ENCODE peak calls at places on chromosomes 1 and 21, in five cellular contexts. N, J, S, M and O are unnamed samples.
A peak's percentile ranks its signal among the peaks of the same experiment; 100 is the strongest.

GRCh38 chr1:204560590-204560989 is 44.4 kb downstream of the MDM4 start:
- DNase-seq in N (no peak), J (no peak), S (peak; percentile 16), M (no peak), O (no peak)

GRCh38 chr1:243490748-243491686 is 235.2 kb downstream of the SDCCAG8 start:
- DNase-seq in N (no peak), J (no peak), S (no peak), M (no peak), O (no peak)

GRCh38 chr1:199585392-199585791 is 442.1 kb upstream of the NR5A2 start:
- DNase-seq in N (no peak), J (no peak), S (no peak), M (no peak), O (no peak)

GRCh38 chr1:43439781-43440180 is 13.9 kb downstream of the HYI start:
- DNase-seq in N (no peak), J (no peak), S (no peak), M (no peak), O (no peak)

GRCh38 chr1:173920868-173921267 is 3.7 kb upstream of the SERPINC1 start:
- DNase-seq in N (no peak), J (no peak), S (no peak), M (no peak), O (no peak)

GRCh38 chr1:58815680-58816071 is 31.8 kb upstream of the JUN start:
- DNase-seq in N (peak; percentile 83), J (no peak), S (peak; percentile 26), M (peak; percentile 37), O (no peak)

GRCh38 chr1:167795810-167796740 is 74.3 kb downstream of the MPZL1 start:
- DNase-seq in N (no peak), J (no peak), S (no peak), M (no peak), O (no peak)

GRCh38 chr1:95041491-95042165 is 31.1 kb downstream of the ALG14 start:
- DNase-seq in N (peak; percentile 66), J (no peak), S (peak; percentile 83), M (peak; percentile 49), O (no peak)

GRCh38 chr1:93692451-93692861 is 10.8 kb upstream of the BCAR3 start:
- DNase-seq in N (no peak), J (no peak), S (no peak), M (no peak), O (no peak)

GRCh38 chr21:27248791-27249190 is 281.9 kb upstream of the ADAMTS5 start:
- DNase-seq in N (no peak), J (no peak), S (no peak), M (no peak), O (no peak)

GRCh38 chr21:33543505-33544129 is 779 bp downstream of the SON start:
- DNase-seq in N (peak; percentile 81), J (no peak), S (peak; percentile 38), M (peak; percentile 67), O (no peak)

GRCh38 chr1:23483327-23484252 is at the start of gene ASAP3:
- DNase-seq in N (peak; percentile 46), J (peak; percentile 25), S (no peak), M (peak; percentile 54), O (peak; percentile 15)

GRCh38 chr1:173002891-173003582 is 47.7 kb downstream of the TNFSF18 start:
- DNase-seq in N (no peak), J (no peak), S (peak; percentile 90), M (no peak), O (no peak)

GRCh38 chr1:222034790-222035189 is 292.9 kb upstream of the DUSP10 start:
- DNase-seq in N (no peak), J (no peak), S (peak; percentile 11), M (no peak), O (no peak)

GRCh38 chr1:90725341-90725960 is 8.3 kb upstream of the BARHL2 start:
- DNase-seq in N (no peak), J (no peak), S (no peak), M (no peak), O (no peak)

GRCh38 chr1:198648584-198648983 is 9.7 kb downstream of the PTPRC start:
- DNase-seq in N (no peak), J (no peak), S (no peak), M (no peak), O (no peak)

GRCh38 chr1:109906160-109906838 is 4.3 kb upstream of the CSF1 start:
- DNase-seq in N (no peak), J (peak; percentile 69), S (no peak), M (no peak), O (peak; percentile 29)

GRCh38 chr1:205057808-205058575 is 15.0 kb downstream of the CNTN2 start:
- DNase-seq in N (no peak), J (no peak), S (no peak), M (no peak), O (no peak)

GRCh38 chr1:153617677-153618076 is 1.6 kb upstream of the S100A14 start:
- DNase-seq in N (peak; percentile 90), J (peak; percentile 68), S (no peak), M (no peak), O (peak; percentile 47)

GRCh38 chr1:236120725-236121153 is 21.6 kb upstream of the GPR137B start:
- DNase-seq in N (no peak), J (no peak), S (no peak), M (no peak), O (no peak)

GRCh38 chr1:230986976-230987375 is 8.1 kb downstream of the ARV1 start:
- DNase-seq in N (no peak), J (no peak), S (peak; percentile 83), M (no peak), O (no peak)

GRCh38 chr1:161196521-161197451 is 2.1 kb downstream of the ADAMTS4 start:
- DNase-seq in N (no peak), J (no peak), S (peak; percentile 53), M (no peak), O (no peak)

DNA sequence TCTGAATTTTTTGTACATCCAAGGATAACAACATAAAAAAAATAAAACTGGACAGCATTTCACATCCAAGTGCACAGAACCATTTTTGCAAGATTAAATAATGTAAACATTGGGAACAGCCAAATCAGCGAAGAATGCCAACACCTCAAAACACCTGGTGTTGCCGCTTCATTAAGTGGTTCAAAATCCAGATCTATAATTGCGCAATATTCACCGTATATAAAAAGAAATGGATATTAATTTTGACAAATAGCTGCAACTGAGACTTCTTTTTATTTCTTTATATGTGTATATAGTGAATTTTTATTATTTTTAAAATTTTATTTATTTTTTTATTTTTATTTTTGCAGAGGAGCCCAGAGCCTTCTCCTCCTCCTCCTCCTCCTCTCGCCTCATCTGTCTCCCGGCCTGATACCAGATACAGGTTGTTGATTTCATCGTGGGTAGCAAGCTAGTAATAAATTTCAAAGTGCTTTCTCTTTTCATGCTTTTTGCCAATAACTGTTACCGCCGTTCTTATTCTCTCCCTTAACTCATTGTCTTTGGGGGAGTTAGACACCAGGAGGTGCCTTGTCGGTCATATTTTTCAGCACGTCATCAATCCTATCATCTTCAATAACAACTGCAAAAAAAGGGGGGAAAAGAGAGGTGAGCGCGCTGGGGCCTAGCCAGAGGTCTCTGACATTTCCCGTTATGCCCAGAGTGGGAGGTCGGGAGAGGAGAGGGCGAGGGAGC is 2.7 kb downstream of the CAMK2N1 start:
- DNase-seq in N (no peak), J (no peak), S (no peak), M (no peak), O (no peak)
- H3K27ac ChIP-seq in N (peak overlapping the region; percentile 82), J (no peak overlapping the region), S (no peak overlapping the region), M (no peak overlapping the region), O (no peak overlapping the region)

DNA sequence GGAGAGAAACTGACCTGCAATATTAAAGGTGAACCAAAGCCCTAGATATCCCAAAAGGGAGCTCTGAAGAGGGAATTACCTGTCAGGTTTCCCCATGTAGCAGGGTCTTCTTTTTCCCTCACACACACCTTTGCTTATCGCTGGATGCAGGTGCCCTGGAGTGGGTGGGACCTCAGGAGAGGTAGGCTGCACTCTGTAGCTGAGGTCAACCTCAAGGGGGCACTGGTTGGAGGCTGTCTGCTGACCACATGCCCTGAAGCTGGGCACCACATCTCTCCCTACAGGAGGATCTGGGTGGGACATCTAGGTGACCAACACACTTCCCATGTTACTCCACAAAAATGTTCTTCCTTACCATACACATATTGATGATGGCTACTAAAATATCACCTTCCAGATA is 298.7 kb upstream of the USP25 start:
- DNase-seq in N (no peak), J (no peak), S (no peak), M (no peak), O (no peak)
- TF ChIP-seq CTCF in N (no peak), J (no peak), S (no peak), M (no peak), O (no peak)

DNA sequence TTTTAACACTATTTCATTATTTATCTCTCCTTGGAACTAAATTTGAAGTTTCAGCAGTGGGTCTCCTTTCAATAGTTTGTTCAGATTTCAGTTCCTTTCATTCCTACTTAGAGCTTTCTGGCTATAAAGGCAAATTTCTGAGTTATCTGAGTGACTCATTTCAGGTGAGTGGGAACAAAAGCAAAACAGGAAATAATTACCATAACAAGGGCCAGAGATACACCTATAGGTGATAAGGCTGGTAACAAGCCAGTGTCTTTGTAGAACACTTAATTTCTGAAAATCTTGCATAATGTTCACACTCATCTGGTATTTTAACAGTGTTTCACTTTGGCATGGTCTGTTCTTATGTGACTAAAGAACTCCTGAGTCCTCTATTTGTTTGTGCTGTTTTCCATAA is 64.5 kb upstream of the PRRC2C start:
- DNase-seq in N (no peak), J (no peak), S (no peak), M (no peak), O (no peak)
- H3K27ac ChIP-seq in N (no peak overlapping the region), J (no peak overlapping the region), S (no peak overlapping the region), M (no peak overlapping the region), O (no peak overlapping the region)

DNA sequence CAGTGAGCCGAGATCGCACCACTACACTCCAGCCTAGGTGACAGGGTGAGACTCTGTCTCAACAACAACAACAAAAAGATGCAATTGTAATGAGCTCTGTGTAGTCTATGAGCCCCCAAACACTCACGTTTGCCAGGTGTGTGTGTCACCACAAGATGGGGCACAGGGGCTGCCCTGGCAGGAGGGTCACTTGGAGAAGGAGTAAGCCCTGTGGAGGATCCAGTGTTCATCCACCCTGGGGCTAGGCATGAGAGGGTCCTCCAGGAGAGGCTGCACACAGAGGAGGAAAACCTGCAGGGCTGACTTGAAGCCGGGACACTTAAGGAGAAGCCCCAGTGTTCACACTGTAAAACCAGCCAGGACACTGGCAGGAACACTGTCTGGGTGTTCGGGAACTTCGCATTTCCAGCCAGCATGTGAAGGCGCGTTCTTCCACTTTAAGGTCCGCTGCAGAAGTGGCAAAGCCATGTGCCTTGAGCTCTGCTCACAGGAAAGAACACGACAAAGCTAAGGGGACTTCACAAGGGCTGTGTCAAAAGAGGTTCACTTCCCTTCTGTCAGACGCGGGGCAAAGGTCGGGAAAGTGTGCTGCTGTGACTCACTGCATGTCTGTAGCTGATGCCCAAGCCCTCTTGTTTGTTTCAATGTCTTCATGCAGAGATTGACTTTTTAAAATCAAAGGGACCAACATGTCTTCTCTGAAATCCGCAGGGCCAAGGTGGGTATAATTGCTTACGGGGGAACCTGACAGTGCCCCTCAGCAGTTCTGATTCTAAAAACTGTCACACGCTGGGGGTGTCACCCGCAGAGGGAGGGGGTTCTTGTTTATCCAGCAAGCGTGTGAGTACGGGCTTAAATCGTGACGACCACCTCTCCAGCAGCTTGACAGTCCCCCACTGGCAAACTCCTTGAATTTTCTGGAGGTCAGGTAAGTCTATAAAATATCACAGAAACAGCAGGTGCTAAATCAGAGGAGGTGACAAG is 102.8 kb downstream of the RIPK4 start:
- DNase-seq in N (peak; percentile 78), J (no peak), S (peak; percentile 46), M (no peak), O (no peak)
- TF ChIP-seq CTCF in N (no peak), J (no peak), S (no peak), M (no peak), O (no peak)

GRCh38 chr1:2225029-2225428 is 3.1 kb upstream of the SKI start:
- DNase-seq in N (no peak), J (no peak), S (no peak), M (no peak), O (no peak)
- H3K27ac ChIP-seq in N (no peak overlapping the region), J (no peak overlapping the region), S (no peak overlapping the region), M (no peak overlapping the region), O (no peak overlapping the region)

GRCh38 chr1:54278941-54279422 is 79.0 kb downstream of the MRPL37 start:
- DNase-seq in N (no peak), J (no peak), S (peak; percentile 78), M (no peak), O (no peak)
- TF ChIP-seq CTCF in N (no peak), J (no peak), S (no peak), M (no peak), O (no peak)